ENCODE peak calls at places on chromosomes 12 and 14, in six cellular contexts. W is GM12878, C is IMR-90, N is K562, M is A549, O is HepG2. D is an unnamed sample.

GRCh38 chr12:121789800-121790748 is 3.4 kb downstream of the RHOF start:
- DNase-seq in N (no peak), C (peak), M (no peak), O (no peak), W (peak), D (no peak)

GRCh38 chr14:88437659-88438058 is 52.2 kb downstream of the SPATA7 start:
- DNase-seq in M (no peak), O (no peak), C (no peak), W (no peak), N (peak), D (no peak)

GRCh38 chr14:61388976-61389576 is 67.7 kb downstream of the PRKCH start:
- DNase-seq in M (no peak), O (no peak), C (no peak), N (no peak), W (no peak), D (no peak)

GRCh38 chr12:82866946-82867345 is 180.2 kb downstream of the TMTC2 start:
- DNase-seq in W (no peak), N (no peak), C (no peak), O (no peak), M (no peak), D (no peak)

GRCh38 chr14:95460647-95461478 is 55.6 kb downstream of the SYNE3 start:
- DNase-seq in W (no peak), N (no peak), O (no peak), C (peak), M (peak), D (no peak)

GRCh38 chr12:188910-189621 is 24.9 kb downstream of the SLC6A12 start:
- DNase-seq in N (peak), W (no peak), O (no peak), M (peak), C (peak), D (peak)

GRCh38 chr12:109762071-109762672 is 48.5 kb downstream of the FAM222A start:
- DNase-seq in O (no peak), C (no peak), N (no peak), W (no peak), M (no peak), D (no peak)

GRCh38 chr12:124927325-124928094 is 13.1 kb upstream of the UBC start:
- DNase-seq in N (peak), M (peak), W (peak), C (peak), O (peak), D (peak)

GRCh38 chr14:54108481-54109471 is 152.2 kb upstream of the BMP4 start:
- DNase-seq in N (no peak), O (peak), M (no peak), C (peak), W (no peak), D (no peak)

GRCh38 chr12:32742133-32742532 is 13.6 kb downstream of the YARS2 start:
- DNase-seq in W (no peak), C (no peak), M (no peak), O (no peak), N (no peak), D (no peak)

GRCh38 chr14:92553456-92553855 is 39.9 kb downstream of the RIN3 start:
- DNase-seq in C (peak), O (no peak), M (peak), W (no peak), N (no peak), D (no peak)
- TF ChIP-seq BHLHE40 in C (no peak), O (no peak), M (no peak), W (no peak), N (no peak), D (no peak)

DNA sequence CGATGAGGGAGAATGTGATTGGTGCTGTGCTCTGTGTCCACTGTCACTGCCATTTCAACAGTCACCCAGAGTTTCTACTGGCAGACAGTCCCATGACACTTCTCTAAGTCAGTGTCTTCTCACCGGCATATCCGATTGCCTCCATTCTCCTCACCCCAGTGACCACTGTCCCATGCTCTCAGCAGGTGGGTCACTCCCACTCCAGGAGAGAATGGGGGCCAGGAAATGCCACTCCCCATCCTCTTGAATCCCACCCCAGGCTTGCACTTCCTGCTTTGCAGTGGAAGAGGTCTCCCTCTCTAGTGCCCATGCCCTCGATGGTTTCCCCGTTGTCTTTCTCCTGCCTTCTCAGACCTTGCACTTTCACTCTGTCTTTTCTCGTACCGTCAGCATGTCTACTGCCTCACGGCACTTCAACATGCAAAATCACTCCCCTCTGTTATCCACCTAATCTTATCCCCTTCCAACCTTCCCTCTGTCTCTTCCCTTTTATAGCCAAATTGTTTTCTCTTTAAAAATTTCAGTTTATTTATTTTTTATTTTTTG is 2.2 kb upstream of the EP400 start:
- DNase-seq in N (no peak), O (no peak), C (no peak), M (no peak), W (no peak), D (no peak)
- TF ChIP-seq BHLHE40 in N (no peak), O (no peak), C (no peak), M (no peak), W (no peak), D (no peak)

DNA sequence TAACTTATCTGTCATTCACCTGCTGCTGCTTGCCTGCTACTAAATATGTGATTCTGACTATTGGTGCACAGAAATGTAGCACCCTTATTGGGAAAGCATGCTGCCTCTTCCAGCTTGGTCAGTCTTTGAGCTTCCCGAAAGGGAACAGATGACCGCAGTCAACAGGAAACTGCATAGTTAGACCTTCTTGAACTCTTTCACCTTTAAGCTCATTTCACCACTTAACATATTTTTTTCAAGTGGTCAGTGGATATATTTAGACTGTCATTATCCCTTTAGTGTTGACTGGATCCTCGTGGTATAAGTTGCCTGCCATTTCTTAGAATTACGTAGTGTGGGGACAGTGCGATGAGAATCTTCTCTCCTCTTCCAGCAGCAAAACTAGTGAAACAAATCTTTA is 224.9 kb downstream of the FBXL14 start:
- DNase-seq in O (no peak), N (peak), M (no peak), W (no peak), C (no peak), D (no peak)
- TF ChIP-seq BHLHE40 in O (no peak), N (no peak), M (no peak), W (no peak), C (no peak), D (no peak)

DNA sequence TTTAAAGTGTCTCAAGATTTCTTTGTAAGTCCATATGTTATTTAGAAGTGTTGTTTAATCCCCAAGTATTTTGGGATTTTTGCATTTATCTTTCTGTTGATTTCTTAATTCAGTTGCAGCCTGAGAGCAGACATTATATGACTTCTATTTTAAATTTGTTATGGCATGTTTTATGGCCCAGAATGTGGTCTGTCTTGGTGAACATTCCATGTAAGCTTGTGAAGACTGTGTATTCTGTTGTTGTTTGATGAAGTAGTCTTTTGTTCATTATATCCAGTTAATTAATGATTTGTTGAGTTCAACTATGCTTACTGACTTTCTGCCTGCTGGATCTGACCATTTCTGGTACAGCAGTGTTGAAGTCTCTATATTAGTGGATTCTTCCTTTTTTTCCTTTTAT is 34.0 kb downstream of the LEMD3 start:
- DNase-seq in M (no peak), O (no peak), N (no peak), W (no peak), C (no peak), D (no peak)
- TF ChIP-seq BHLHE40 in M (no peak), O (no peak), N (no peak), W (no peak), C (no peak), D (no peak)

GRCh38 chr14:96630281-96630680 is 128.1 kb downstream of the PAPOLA start:
- DNase-seq in N (no peak), O (no peak), W (no peak), M (no peak), C (no peak), D (no peak)
- TF ChIP-seq BHLHE40 in N (no peak), O (no peak), W (no peak), M (no peak), C (no peak), D (no peak)

GRCh38 chr12:2876431-2877046 is 435 bp downstream of the FOXM1 start:
- DNase-seq in N (peak), W (no peak), O (no peak), C (no peak), M (peak), D (peak)
- TF ChIP-seq BHLHE40 in N (no peak), W (no peak), O (no peak), C (no peak), M (no peak), D (no peak)

GRCh38 chr14:100225169-100225568 is 13.8 kb upstream of the YY1 start:
- DNase-seq in N (no peak), O (no peak), M (no peak), C (no peak), W (no peak), D (no peak)

GRCh38 chr14:100224229-100224628 is 14.7 kb upstream of the YY1 start:
- DNase-seq in N (no peak), C (no peak), W (no peak), O (no peak), M (no peak), D (no peak)

GRCh38 chr14:100221419-100222218 is 17.3 kb upstream of the YY1 start:
- DNase-seq in C (peak), O (peak), M (no peak), W (no peak), N (peak), D (peak)

GRCh38 chr14:100223332-100224171 is 15.4 kb upstream of the YY1 start:
- DNase-seq in O (peak), N (peak), M (no peak), W (no peak), C (peak), D (no peak)

GRCh38 chr14:100222219-100223093 is 16.5 kb upstream of the YY1 start:
- DNase-seq in M (no peak), N (no peak), C (no peak), O (no peak), W (no peak), D (no peak)
- TF ChIP-seq BHLHE40 in M (no peak), N (no peak), C (no peak), O (no peak), W (no peak), D (no peak)

GRCh38 chr14:101008631-101009336 is 105.3 kb upstream of the RTL1 start:
- DNase-seq in M (no peak), N (no peak), C (peak), O (no peak), W (no peak), D (no peak)
- TF ChIP-seq BHLHE40 in M (no peak), N (no peak), C (no peak), O (no peak), W (no peak), D (no peak)